ENCODE peak calls at places on chromosomes 6 and 20, in ten cellular contexts. U is neural crest cell, Z is choroid plexus epithelial cell, N is AG04449, V is lower leg skin, E is H9, Y is Calu3, R is RWPE1, X is heart left ventricle, W is fibroblast of villous mesenchyme. Q is an unnamed sample.

GRCh38 chr6:47512872-47513271 is 35.3 kb downstream of the CD2AP start:
- DNase-seq in U (no peak), Z (no peak), N (no peak), V (no peak), E (no peak), Y (no peak), R (no peak), X (no peak), W (no peak), Q (no peak)

GRCh38 chr6:9948600-9949138 is 466.2 kb downstream of the TFAP2A start:
- DNase-seq in U (no peak), Z (no peak), N (no peak), V (no peak), E (no peak), Y (no peak), R (no peak), X (no peak), W (no peak), Q (no peak)

GRCh38 chr6:54835176-54835575 is 11.4 kb upstream of the FAM83B start:
- DNase-seq in U (no peak), Z (no peak), N (no peak), V (no peak), E (no peak), Y (no peak), R (no peak), X (no peak), W (no peak), Q (no peak)

GRCh38 chr20:48544402-48545333 is 283.1 kb downstream of the PREX1 start:
- DNase-seq in U (no peak), Z (no peak), N (no peak), V (no peak), E (no peak), Y (peak; percentile 50), R (no peak), X (no peak), W (no peak), Q (no peak)

GRCh38 chr6:76166297-76166696 is 93.8 kb upstream of the IMPG1 start:
- DNase-seq in U (no peak), Z (no peak), N (no peak), V (no peak), E (no peak), Y (no peak), R (no peak), X (no peak), W (no peak), Q (no peak)

GRCh38 chr20:59015812-59016711 is 3.2 kb upstream of the TUBB1 start:
- DNase-seq in U (no peak), Z (no peak), N (no peak), V (no peak), E (no peak), Y (no peak), R (no peak), X (no peak), W (no peak), Q (no peak)

GRCh38 chr20:49245921-49246740 is 26.9 kb downstream of the DDX27 start:
- DNase-seq in U (no peak), Z (peak; percentile 78), N (peak; percentile 17), V (no peak), E (peak; percentile 43), Y (peak; percentile 52), R (peak; percentile 73), X (no peak), W (peak; percentile 61), Q (no peak)

GRCh38 chr20:12170406-12170805 is 252.7 kb downstream of the BTBD3 start:
- DNase-seq in U (no peak), Z (no peak), N (no peak), V (no peak), E (no peak), Y (no peak), R (no peak), X (no peak), W (peak; percentile 76), Q (no peak)

GRCh38 chr20:44129996-44130718 is 56.8 kb downstream of the JPH2 start:
- DNase-seq in U (no peak), Z (no peak), N (no peak), V (no peak), E (no peak), Y (no peak), R (no peak), X (no peak), W (no peak), Q (no peak)

GRCh38 chr6:96899019-96899418 is 1.3 kb upstream of the NDUFAF4 start:
- DNase-seq in U (peak; percentile 6), Z (peak; percentile 76), N (no peak), V (peak; percentile 18), E (no peak), Y (peak; percentile 18), R (peak; percentile 45), X (no peak), W (peak; percentile 47), Q (no peak)

GRCh38 chr6:20403766-20404640 is 2.3 kb downstream of the E2F3 start:
- DNase-seq in U (peak; percentile 55), Z (peak; percentile 62), N (no peak), V (peak; percentile 22), E (peak; percentile 56), Y (peak; percentile 39), R (peak; percentile 50), X (no peak), W (peak; percentile 64), Q (no peak)
- TF ChIP-seq CTCF in U (no peak), Z (no peak), N (no peak), V (no peak), E (no peak), Y (no peak), R (no peak), X (no peak), W (no peak), Q (no peak)

DNA sequence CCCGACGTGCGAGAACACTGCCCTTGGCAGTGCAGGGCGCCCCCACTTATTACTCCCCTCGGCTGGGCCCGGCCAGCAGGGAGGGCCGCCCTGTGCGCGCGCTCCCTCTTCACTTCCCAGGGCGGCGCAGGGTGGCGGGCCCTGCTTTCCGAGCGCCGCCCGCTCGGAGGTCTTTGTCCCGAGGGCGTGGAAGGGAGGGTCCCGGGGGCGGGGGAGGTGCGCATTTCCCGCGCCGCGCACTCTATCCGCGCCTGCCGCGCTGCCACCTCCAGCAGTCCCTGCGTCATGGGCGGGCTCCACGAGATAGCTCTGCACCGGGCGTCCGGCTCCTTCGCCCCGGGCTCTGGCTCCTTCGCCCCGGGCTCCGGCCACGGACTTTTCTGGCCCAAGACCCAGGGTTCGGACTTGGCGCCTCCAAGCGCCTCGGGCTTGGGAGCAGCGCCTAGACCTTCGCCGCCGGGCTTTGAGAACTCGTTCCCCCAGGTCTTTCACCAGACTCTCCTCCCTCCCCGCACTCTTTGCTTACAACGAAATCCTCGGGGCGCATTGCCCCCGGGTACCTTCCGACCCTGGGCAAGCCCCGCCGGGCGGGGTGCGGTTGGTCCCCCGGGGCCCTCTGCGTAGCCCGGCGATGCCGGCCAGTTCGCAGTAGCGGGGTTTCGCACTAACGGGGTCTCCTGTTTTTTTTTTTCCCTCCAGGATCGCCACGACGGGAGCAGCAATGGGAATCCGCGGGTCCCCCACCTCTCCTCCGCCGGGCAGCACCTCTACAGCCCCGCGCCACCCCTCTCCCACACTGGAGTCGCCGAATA is 1.6 kb downstream of the TFAP2C start:
- DNase-seq in U (peak; percentile 33), Z (peak; percentile 20), N (no peak), V (no peak), E (peak; percentile 57), Y (no peak), R (peak; percentile 71), X (no peak), W (peak; percentile 33), Q (peak; percentile 66)
- TF ChIP-seq CTCF in U (peak; percentile 33), Z (no peak), N (no peak), V (no peak), E (peak; percentile 42), Y (no peak), R (peak; percentile 67), X (no peak), W (no peak), Q (peak; percentile 20)

GRCh38 chr6:151765444-151765886 is 42.0 kb upstream of the ESR1 start:
- DNase-seq in U (peak; percentile 46), Z (peak; percentile 94), N (peak; percentile 29), V (peak; percentile 80), E (no peak), Y (peak; percentile 50), R (peak; percentile 75), X (no peak), W (peak; percentile 81), Q (peak; percentile 51)

GRCh38 chr6:151762817-151763216 is 44.7 kb upstream of the ESR1 start:
- DNase-seq in U (no peak), Z (no peak), N (no peak), V (no peak), E (no peak), Y (no peak), R (no peak), X (no peak), W (no peak), Q (no peak)

GRCh38 chr6:151763938-151764680 is 43.4 kb upstream of the ESR1 start:
- DNase-seq in U (peak; percentile 58), Z (peak; percentile 91), N (no peak), V (peak; percentile 92), E (peak; percentile 98), Y (peak; percentile 81), R (peak; percentile 96), X (peak; percentile 93), W (peak; percentile 85), Q (peak; percentile 83)

GRCh38 chr6:151760486-151760885 is 47.0 kb upstream of the ESR1 start:
- DNase-seq in U (no peak), Z (no peak), N (no peak), V (no peak), E (no peak), Y (no peak), R (no peak), X (no peak), W (no peak), Q (no peak)

DNA sequence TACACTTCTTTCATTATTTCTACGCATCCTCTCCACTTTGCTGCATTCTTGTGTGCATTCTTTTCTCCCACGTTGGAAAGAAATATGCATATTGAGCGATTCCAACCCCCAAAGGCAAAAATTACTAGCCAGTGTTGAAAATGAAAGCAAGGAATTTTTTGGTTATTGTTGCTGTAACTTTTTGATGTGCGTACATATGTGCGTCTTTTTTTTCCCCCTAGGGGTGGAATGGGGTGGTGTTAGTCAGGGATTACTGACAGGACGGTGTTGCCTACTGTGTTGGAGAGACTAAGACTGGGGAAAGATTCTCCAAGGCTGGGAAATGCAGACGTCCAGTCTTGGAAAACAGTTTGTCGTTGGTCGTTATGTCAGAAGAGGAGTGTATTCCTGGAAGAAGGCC is 44.2 kb upstream of the ESR1 start:
- DNase-seq in U (no peak), Z (peak; percentile 70), N (no peak), V (peak; percentile 21), E (no peak), Y (no peak), R (peak; percentile 75), X (no peak), W (peak; percentile 66), Q (no peak)
- TF ChIP-seq CTCF in U (peak; percentile 63), Z (peak; percentile 58), N (peak; percentile 7), V (no peak), E (peak; percentile 61), Y (no peak), R (no peak), X (no peak), W (peak; percentile 58), Q (peak; percentile 31)

DNA sequence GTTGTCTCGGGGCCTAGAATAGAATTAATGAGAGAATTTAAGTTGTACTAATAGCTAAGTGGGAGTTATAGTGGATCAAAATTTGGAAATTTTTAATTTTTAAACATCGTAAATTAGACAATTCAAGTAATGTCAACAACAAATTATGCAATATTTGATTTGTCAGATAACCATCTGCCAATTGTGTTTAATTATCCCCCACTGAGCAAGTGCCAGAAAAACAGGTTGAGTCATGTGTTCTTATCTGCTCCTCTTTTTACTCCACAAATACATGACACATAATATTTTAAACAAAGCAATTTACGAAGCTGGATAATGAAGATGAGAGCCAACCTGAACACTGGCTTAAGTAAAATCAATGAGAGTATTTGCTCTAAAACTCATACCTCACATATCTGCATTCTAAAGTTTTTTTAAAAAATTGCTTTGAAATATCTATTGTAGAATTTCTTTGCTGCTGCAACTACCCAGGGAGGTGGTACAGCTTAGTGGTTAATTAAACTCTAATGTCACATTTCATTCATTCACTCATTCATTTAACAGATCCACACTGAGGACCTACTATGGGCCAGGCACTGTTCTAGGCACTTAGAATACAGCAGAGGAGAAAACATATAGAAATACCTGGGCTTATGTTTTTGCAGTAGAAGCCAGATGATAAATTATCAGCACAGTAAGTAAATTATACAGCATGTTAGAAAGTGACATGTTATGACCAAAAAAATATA is 57.1 kb upstream of the MAP7 start:
- DNase-seq in U (no peak), Z (peak; percentile 41), N (no peak), V (no peak), E (no peak), Y (no peak), R (no peak), X (no peak), W (peak; percentile 73), Q (no peak)
- TF ChIP-seq CTCF in U (no peak), Z (no peak), N (no peak), V (no peak), E (no peak), Y (no peak), R (no peak), X (no peak), W (no peak), Q (no peak)

Q was measured in nephron progenitor cell.